ENCODE peak calls at places on chromosomes 4 and X, in four cellular contexts. One of them, this sample, is unnamed.

GRCh38 chr4:133156096-133156495 is 7.0 kb downstream of the PCDH10 start:
- DNase-seq in CD8-positive, alpha-beta T cell: no peak
- DNase-seq in left lung: no peak
- DNase-seq in ovary: no peak
- DNase-seq in this sample: no peak

GRCh38 chr4:13534344-13535063 is 9.8 kb downstream of the NKX3-2 start:
- DNase-seq in CD8-positive, alpha-beta T cell: no peak
- DNase-seq in left lung: peak; percentile 65
- DNase-seq in ovary: no peak
- DNase-seq in this sample: no peak

GRCh38 chr4:130028552-130028951 is 932.6 kb downstream of the C4orf33 start:
- DNase-seq in CD8-positive, alpha-beta T cell: no peak
- DNase-seq in left lung: no peak
- DNase-seq in ovary: no peak
- DNase-seq in this sample: no peak

GRCh38 chr4:103150677-103151076 is 47.5 kb downstream of the CENPE start:
- DNase-seq in CD8-positive, alpha-beta T cell: no peak
- DNase-seq in left lung: no peak
- DNase-seq in ovary: no peak
- DNase-seq in this sample: no peak

GRCh38 chr4:142128529-142128928 is 492.1 kb downstream of the IL15 start:
- DNase-seq in CD8-positive, alpha-beta T cell: no peak
- DNase-seq in left lung: no peak
- DNase-seq in ovary: peak; percentile 22
- DNase-seq in this sample: no peak

GRCh38 chr4:80036949-80037348 is 36.1 kb downstream of the ANTXR2 start:
- DNase-seq in CD8-positive, alpha-beta T cell: no peak
- DNase-seq in left lung: no peak
- DNase-seq in ovary: no peak
- DNase-seq in this sample: no peak

GRCh38 chr4:77776182-77777134 is 42.7 kb downstream of the CNOT6L start:
- DNase-seq in CD8-positive, alpha-beta T cell: no peak
- DNase-seq in left lung: no peak
- DNase-seq in ovary: no peak
- DNase-seq in this sample: no peak

GRCh38 chr4:139988863-139989765 is 164.9 kb downstream of the MAML3 start:
- DNase-seq in CD8-positive, alpha-beta T cell: no peak
- DNase-seq in left lung: no peak
- DNase-seq in ovary: peak; percentile 74
- DNase-seq in this sample: peak; percentile 38

GRCh38 chrX:141468940-141469339 is 115.6 kb downstream of the SPANXA1 start:
- DNase-seq in CD8-positive, alpha-beta T cell: no peak
- DNase-seq in left lung: no peak
- DNase-seq in ovary: no peak
- DNase-seq in this sample: no peak

GRCh38 chr4:61443813-61444510 is 243.8 kb downstream of the ADGRL3 start:
- DNase-seq in CD8-positive, alpha-beta T cell: no peak
- DNase-seq in left lung: no peak
- DNase-seq in ovary: no peak
- DNase-seq in this sample: no peak

GRCh38 chr4:136864580-136865185 is 667.6 kb downstream of the PCDH18 start:
- DNase-seq in CD8-positive, alpha-beta T cell: no peak
- DNase-seq in left lung: no peak
- DNase-seq in ovary: no peak
- DNase-seq in this sample: peak; percentile 78

GRCh38 chr4:74623041-74623440 is 171.3 kb downstream of the BTC start:
- DNase-seq in CD8-positive, alpha-beta T cell: no peak
- DNase-seq in left lung: no peak
- DNase-seq in ovary: no peak
- DNase-seq in this sample: no peak

GRCh38 chr4:101782546-101782945 is 8.0 kb upstream of the BANK1 start:
- DNase-seq in CD8-positive, alpha-beta T cell: no peak
- DNase-seq in left lung: no peak
- DNase-seq in ovary: no peak
- DNase-seq in this sample: no peak

GRCh38 chrX:153459976-153460375 is 10.4 kb downstream of the HAUS7 start:
- DNase-seq in CD8-positive, alpha-beta T cell: no peak
- DNase-seq in left lung: no peak
- DNase-seq in ovary: no peak
- DNase-seq in this sample: no peak

GRCh38 chr4:40255722-40256281 is 59.0 kb downstream of the RHOH start:
- DNase-seq in CD8-positive, alpha-beta T cell: no peak
- DNase-seq in left lung: no peak
- DNase-seq in ovary: no peak
- DNase-seq in this sample: no peak

GRCh38 chr4:11505225-11505971 is 76.7 kb upstream of the HS3ST1 start:
- DNase-seq in CD8-positive, alpha-beta T cell: no peak
- DNase-seq in left lung: no peak
- DNase-seq in ovary: no peak
- DNase-seq in this sample: no peak

GRCh38 chrX:119503484-119503861 is 35.2 kb downstream of the SLC25A5 start:
- DNase-seq in CD8-positive, alpha-beta T cell: no peak
- DNase-seq in left lung: no peak
- DNase-seq in ovary: no peak
- DNase-seq in this sample: no peak

GRCh38 chr4:76782837-76783236 is 115.1 kb downstream of the SOWAHB start:
- DNase-seq in CD8-positive, alpha-beta T cell: no peak
- DNase-seq in left lung: no peak
- DNase-seq in ovary: no peak
- DNase-seq in this sample: no peak

GRCh38 chr4:89243741-89244252 is 63.8 kb downstream of the GPRIN3 start:
- DNase-seq in CD8-positive, alpha-beta T cell: no peak
- DNase-seq in left lung: no peak
- DNase-seq in ovary: no peak
- DNase-seq in this sample: no peak

GRCh38 chr4:125368161-125368560 is 53.4 kb downstream of the FAT4 start:
- DNase-seq in CD8-positive, alpha-beta T cell: no peak
- DNase-seq in left lung: no peak
- DNase-seq in ovary: no peak
- DNase-seq in this sample: no peak

GRCh38 chrX:149711545-149712236 is at the start of gene MAGEA11:
- DNase-seq in CD8-positive, alpha-beta T cell: no peak
- DNase-seq in left lung: no peak
- DNase-seq in ovary: no peak
- DNase-seq in this sample: no peak

GRCh38 chrX:85914431-85914830 is 132.9 kb downstream of the CHM start:
- DNase-seq in CD8-positive, alpha-beta T cell: no peak
- DNase-seq in left lung: no peak
- DNase-seq in ovary: no peak
- DNase-seq in this sample: no peak

GRCh38 chrX:56763556-56764152 is 34.6 kb downstream of the NBDY start:
- DNase-seq in CD8-positive, alpha-beta T cell: no peak
- DNase-seq in left lung: no peak
- DNase-seq in ovary: peak; percentile 89
- DNase-seq in this sample: no peak

GRCh38 chrX:46208225-46208854 is 336.9 kb downstream of the ZNF674 start:
- DNase-seq in CD8-positive, alpha-beta T cell: no peak
- DNase-seq in left lung: no peak
- DNase-seq in ovary: no peak
- DNase-seq in this sample: no peak

GRCh38 chr4:69522554-69522953 is 26.8 kb upstream of the UGT2B4 start:
- DNase-seq in CD8-positive, alpha-beta T cell: no peak
- DNase-seq in left lung: no peak
- DNase-seq in ovary: no peak
- DNase-seq in this sample: no peak

GRCh38 chrX:13742397-13743176 is 8.0 kb downstream of the OFD1 start:
- DNase-seq in CD8-positive, alpha-beta T cell: no peak
- DNase-seq in left lung: no peak
- DNase-seq in ovary: no peak
- DNase-seq in this sample: no peak

GRCh38 chr4:3210467-3210866 is 38.5 kb upstream of the MSANTD1 start:
- DNase-seq in CD8-positive, alpha-beta T cell: no peak
- DNase-seq in left lung: peak; percentile 47
- DNase-seq in ovary: no peak
- DNase-seq in this sample: no peak

GRCh38 chr4:139844459-139845036 is 178.9 kb downstream of the MGST2 start:
- DNase-seq in CD8-positive, alpha-beta T cell: no peak
- DNase-seq in left lung: no peak
- DNase-seq in ovary: no peak
- DNase-seq in this sample: no peak

GRCh38 chr4:26542996-26543395 is 40.9 kb upstream of the TBC1D19 start:
- DNase-seq in CD8-positive, alpha-beta T cell: no peak
- DNase-seq in left lung: no peak
- DNase-seq in ovary: no peak
- DNase-seq in this sample: no peak

GRCh38 chrX:153669901-153670731 is 3.5 kb downstream of the PNCK start:
- DNase-seq in CD8-positive, alpha-beta T cell: no peak
- DNase-seq in left lung: no peak
- DNase-seq in ovary: no peak
- DNase-seq in this sample: no peak

GRCh38 chr4:185110375-185110823 is 32.7 kb upstream of the SLC25A4 start:
- DNase-seq in CD8-positive, alpha-beta T cell: no peak
- DNase-seq in left lung: no peak
- DNase-seq in ovary: no peak
- DNase-seq in this sample: no peak

GRCh38 chr4:61202638-61203495 is 2.7 kb downstream of the ADGRL3 start:
- DNase-seq in CD8-positive, alpha-beta T cell: no peak
- DNase-seq in left lung: no peak
- DNase-seq in ovary: no peak
- DNase-seq in this sample: no peak

GRCh38 chrX:149060921-149061320 is 444.2 kb downstream of the IDS start:
- DNase-seq in CD8-positive, alpha-beta T cell: no peak
- DNase-seq in left lung: no peak
- DNase-seq in ovary: no peak
- DNase-seq in this sample: no peak

GRCh38 chrX:133412246-133412645 is 3.0 kb downstream of the GPC4 start:
- DNase-seq in CD8-positive, alpha-beta T cell: no peak
- DNase-seq in left lung: no peak
- DNase-seq in ovary: no peak
- DNase-seq in this sample: no peak

GRCh38 chr4:80434238-80434637 is 98.7 kb downstream of the CFAP299 start:
- DNase-seq in CD8-positive, alpha-beta T cell: no peak
- DNase-seq in left lung: no peak
- DNase-seq in ovary: no peak
- DNase-seq in this sample: no peak

GRCh38 chrX:108270739-108271396 is 167.4 kb downstream of the COL4A6 start:
- DNase-seq in CD8-positive, alpha-beta T cell: no peak
- DNase-seq in left lung: no peak
- DNase-seq in ovary: no peak
- DNase-seq in this sample: no peak

GRCh38 chrX:108271397-108271787 is 166.8 kb downstream of the COL4A6 start:
- DNase-seq in CD8-positive, alpha-beta T cell: no peak
- DNase-seq in left lung: no peak
- DNase-seq in ovary: no peak
- DNase-seq in this sample: no peak

GRCh38 chrX:108270280-108270679 is 167.9 kb downstream of the COL4A6 start:
- DNase-seq in CD8-positive, alpha-beta T cell: no peak
- DNase-seq in left lung: no peak
- DNase-seq in ovary: no peak
- DNase-seq in this sample: no peak

DNA sequence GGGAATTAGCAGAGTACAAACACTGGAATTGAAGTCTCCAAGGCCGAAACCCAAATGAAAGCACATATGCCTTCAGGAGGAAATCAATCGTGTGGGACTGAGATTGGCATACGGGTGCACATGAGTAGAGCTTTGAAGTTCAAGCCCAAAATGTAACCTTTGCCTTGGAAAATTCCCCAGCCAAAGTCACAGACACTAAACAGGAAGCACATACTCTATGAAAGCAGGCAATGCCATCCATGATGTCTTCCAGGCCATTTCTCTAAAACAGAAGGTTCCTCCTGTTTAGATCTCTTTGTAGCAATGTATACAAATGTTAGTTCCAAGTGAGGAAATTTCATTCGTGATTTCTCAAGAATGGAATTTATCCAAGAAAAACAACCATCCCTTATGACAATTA is 162.5 kb downstream of the COL4A6 start:
- DNase-seq in CD8-positive, alpha-beta T cell: no peak
- DNase-seq in left lung: no peak
- DNase-seq in ovary: no peak
- DNase-seq in this sample: no peak
- TF ChIP-seq CTCF in CD8-positive, alpha-beta T cell: no peak
- TF ChIP-seq CTCF in left lung: no peak
- TF ChIP-seq CTCF in ovary: no peak
- TF ChIP-seq CTCF in this sample: no peak

GRCh38 chr4:1207603-1208265 is 35.4 kb upstream of the SPON2 start:
- DNase-seq in CD8-positive, alpha-beta T cell: no peak
- DNase-seq in left lung: peak; percentile 84
- DNase-seq in ovary: peak; percentile 81
- DNase-seq in this sample: peak; percentile 56
- H3K4me1 ChIP-seq in CD8-positive, alpha-beta T cell: peaks cover 23% of the 10 kb centered on the region
- H3K4me1 ChIP-seq in left lung: peaks cover 45% of the 10 kb centered on the region
- H3K4me1 ChIP-seq in ovary: peaks cover 38% of the 10 kb centered on the region
- H3K4me1 ChIP-seq in this sample: peaks cover 60% of the 10 kb centered on the region

GRCh38 chrX:115690554-115691216 is 129.7 kb downstream of the PLS3 start:
- DNase-seq in CD8-positive, alpha-beta T cell: no peak
- DNase-seq in left lung: no peak
- DNase-seq in ovary: peak; percentile 72
- DNase-seq in this sample: peak; percentile 15
- TF ChIP-seq CTCF in CD8-positive, alpha-beta T cell: peak; percentile 51
- TF ChIP-seq CTCF in left lung: peak; percentile 83
- TF ChIP-seq CTCF in ovary: peak; percentile 80
- TF ChIP-seq CTCF in this sample: peak; percentile 78

GRCh38 chr4:1775731-1776500 is 17.2 kb upstream of the FGFR3 start:
- DNase-seq in CD8-positive, alpha-beta T cell: no peak
- DNase-seq in left lung: no peak
- DNase-seq in ovary: no peak
- DNase-seq in this sample: no peak

GRCh38 chr4:1772869-1773538 is 20.1 kb upstream of the FGFR3 start:
- DNase-seq in CD8-positive, alpha-beta T cell: no peak
- DNase-seq in left lung: no peak
- DNase-seq in ovary: no peak
- DNase-seq in this sample: no peak

GRCh38 chr4:1776521-1777161 is 16.5 kb upstream of the FGFR3 start:
- DNase-seq in CD8-positive, alpha-beta T cell: no peak
- DNase-seq in left lung: no peak
- DNase-seq in ovary: no peak
- DNase-seq in this sample: no peak

GRCh38 chr4:1771555-1772305 is 21.4 kb upstream of the FGFR3 start:
- DNase-seq in CD8-positive, alpha-beta T cell: no peak
- DNase-seq in left lung: no peak
- DNase-seq in ovary: no peak
- DNase-seq in this sample: no peak

GRCh38 chr4:1773754-1774153 is 19.3 kb upstream of the FGFR3 start:
- DNase-seq in CD8-positive, alpha-beta T cell: no peak
- DNase-seq in left lung: no peak
- DNase-seq in ovary: no peak
- DNase-seq in this sample: no peak
- H3K4me1 ChIP-seq in CD8-positive, alpha-beta T cell: no peaks in the 10 kb centered on the region
- H3K4me1 ChIP-seq in left lung: no peaks in the 10 kb centered on the region
- H3K4me1 ChIP-seq in ovary: no peaks in the 10 kb centered on the region
- H3K4me1 ChIP-seq in this sample: peaks cover 18% of the 10 kb centered on the region

GRCh38 chr4:135418353-135418752 is 1216.8 kb upstream of the PABPC4L start:
- DNase-seq in CD8-positive, alpha-beta T cell: no peak
- DNase-seq in left lung: no peak
- DNase-seq in ovary: no peak
- DNase-seq in this sample: no peak
- TF ChIP-seq CTCF in CD8-positive, alpha-beta T cell: no peak
- TF ChIP-seq CTCF in left lung: no peak
- TF ChIP-seq CTCF in ovary: no peak
- TF ChIP-seq CTCF in this sample: no peak

GRCh38 chr4:6688879-6689505 is 4.7 kb upstream of the S100P start:
- DNase-seq in CD8-positive, alpha-beta T cell: peak; percentile 72
- DNase-seq in left lung: no peak
- DNase-seq in ovary: peak; percentile 49
- DNase-seq in this sample: peak; percentile 48
- H3K4me1 ChIP-seq in CD8-positive, alpha-beta T cell: peaks cover 61% of the 10 kb centered on the region
- H3K4me1 ChIP-seq in left lung: peaks cover 9% of the 10 kb centered on the region
- H3K4me1 ChIP-seq in ovary: peaks cover 2% of the 10 kb centered on the region
- H3K4me1 ChIP-seq in this sample: peaks cover 42% of the 10 kb centered on the region

This sample was measured in tibial nerve.